ENCODE peak calls at places on chromosomes 3 and 15, in ten cellular contexts. U is fibroblast of the aortic adventitia; S is GM06990; F is activated naive CD8-positive, alpha-beta T cell treated with anti-CD3 and anti-CD28 coated beads, Interleukin-2, amount 50 U/mL, for 16 hours; C is HS-27A; P is stimulated activated naive CD4-positive, alpha-beta T cell; N is A549; X is left ventricle myocardium inferior; D is RWPE2; Q is non-pigmented ciliary epithelial cell. L is an unnamed sample.

GRCh38 chr3:172083995-172084409 is 44.6 kb downstream of the FNDC3B start:
- DNase-seq in U (no peak), S (no peak), F (no peak), C (no peak), P (no peak), N (no peak), X (no peak), D (no peak), Q (no peak), L (no peak)

GRCh38 chr3:37594873-37595783 is 266.6 kb upstream of the CTDSPL start:
- DNase-seq in U (no peak), S (no peak), F (no peak), C (no peak), P (no peak), N (no peak), X (no peak), D (no peak), Q (no peak), L (no peak)

GRCh38 chr3:98777801-98778220 is 14.7 kb downstream of the ST3GAL6 start:
- DNase-seq in U (peak; percentile 92), S (no peak), F (no peak), C (peak; percentile 48), P (no peak), N (no peak), X (no peak), D (no peak), Q (no peak), L (no peak)

GRCh38 chr3:144770813-144771400 is 799.3 kb downstream of the DIPK2A start:
- DNase-seq in U (peak; percentile 63), S (no peak), F (no peak), C (peak; percentile 15), P (no peak), N (no peak), X (no peak), D (no peak), Q (no peak), L (no peak)

GRCh38 chr15:78104566-78105500 is 12.5 kb downstream of the SH2D7 start:
- DNase-seq in U (no peak), S (no peak), F (no peak), C (no peak), P (no peak), N (no peak), X (no peak), D (peak; percentile 61), Q (no peak), L (no peak)

GRCh38 chr15:82648257-82649103 is 1.3 kb upstream of the CPEB1 start:
- DNase-seq in U (no peak), S (no peak), F (no peak), C (no peak), P (no peak), N (no peak), X (no peak), D (no peak), Q (no peak), L (no peak)

GRCh38 chr3:95172549-95172948 is 1109.7 kb downstream of the NSUN3 start:
- DNase-seq in U (no peak), S (no peak), F (no peak), C (no peak), P (no peak), N (no peak), X (no peak), D (no peak), Q (no peak), L (no peak)

GRCh38 chr15:37792351-37792750 is 142.1 kb upstream of the TMCO5A start:
- DNase-seq in U (no peak), S (no peak), F (no peak), C (no peak), P (no peak), N (no peak), X (no peak), D (no peak), Q (peak; percentile 46), L (no peak)

GRCh38 chr15:65982941-65983340 is 113.7 kb downstream of the RAB11A start:
- DNase-seq in U (no peak), S (no peak), F (no peak), C (no peak), P (no peak), N (no peak), X (no peak), D (no peak), Q (no peak), L (no peak)

GRCh38 chr3:105238367-105238766 is 128.3 kb upstream of the ALCAM start:
- DNase-seq in U (no peak), S (no peak), F (no peak), C (no peak), P (no peak), N (no peak), X (no peak), D (no peak), Q (no peak), L (no peak)

GRCh38 chr3:33187368-33187634 is 31.3 kb downstream of the SUSD5 start:
- DNase-seq in U (no peak), S (no peak), F (no peak), C (no peak), P (no peak), N (no peak), X (no peak), D (no peak), Q (no peak), L (no peak)

GRCh38 chr3:97673357-97673997 is 91.1 kb upstream of the ARL6 start:
- DNase-seq in U (no peak), S (no peak), F (no peak), C (no peak), P (no peak), N (no peak), X (no peak), D (no peak), Q (no peak), L (no peak)

GRCh38 chr3:71461749-71462483 is 121.6 kb downstream of the FOXP1 start:
- DNase-seq in U (no peak), S (no peak), F (no peak), C (no peak), P (no peak), N (no peak), X (no peak), D (no peak), Q (peak; percentile 19), L (no peak)

GRCh38 chr15:41936155-41936554 is 36.2 kb downstream of the EHD4 start:
- DNase-seq in U (no peak), S (no peak), F (no peak), C (no peak), P (no peak), N (no peak), X (no peak), D (no peak), Q (no peak), L (no peak)

GRCh38 chr15:91694829-91695205 is 158.7 kb upstream of the SLCO3A1 start:
- DNase-seq in U (peak; percentile 80), S (no peak), F (no peak), C (no peak), P (no peak), N (no peak), X (no peak), D (no peak), Q (no peak), L (no peak)

GRCh38 chr3:14379842-14380241 is 22.6 kb upstream of the SLC6A6 start:
- DNase-seq in U (no peak), S (no peak), F (no peak), C (no peak), P (no peak), N (no peak), X (no peak), D (no peak), Q (no peak), L (no peak)

GRCh38 chr15:98083203-98083910 is 122.9 kb downstream of the ARRDC4 start:
- DNase-seq in U (no peak), S (no peak), F (no peak), C (no peak), P (no peak), N (no peak), X (no peak), D (no peak), Q (no peak), L (no peak)

GRCh38 chr3:43423142-43423541 is 136.8 kb downstream of the SNRK start:
- DNase-seq in U (peak; percentile 56), S (no peak), F (no peak), C (no peak), P (no peak), N (no peak), X (peak; percentile 29), D (no peak), Q (no peak), L (no peak)

GRCh38 chr3:9810357-9810726 is 280 bp downstream of the TTLL3 start:
- DNase-seq in U (peak; percentile 19), S (no peak), F (no peak), C (no peak), P (no peak), N (no peak), X (no peak), D (no peak), Q (no peak), L (no peak)

GRCh38 chr3:52469001-52469400 is 13.6 kb downstream of the NISCH start:
- DNase-seq in U (no peak), S (no peak), F (no peak), C (no peak), P (no peak), N (no peak), X (no peak), D (no peak), Q (no peak), L (no peak)

GRCh38 chr3:179558742-179559364 is 3.9 kb upstream of the ACTL6A start:
- DNase-seq in U (peak; percentile 85), S (no peak), F (no peak), C (peak; percentile 29), P (peak; percentile 8), N (peak; percentile 36), X (peak; percentile 56), D (no peak), Q (no peak), L (peak; percentile 67)

GRCh38 chr3:44104668-44105321 is 136.9 kb upstream of the TOPAZ1 start:
- DNase-seq in U (peak; percentile 45), S (peak; percentile 46), F (peak; percentile 18), C (no peak), P (no peak), N (peak; percentile 80), X (no peak), D (peak; percentile 82), Q (peak; percentile 10), L (no peak)

GRCh38 chr3:94069242-94069813 is 6.5 kb downstream of the NSUN3 start:
- DNase-seq in U (peak; percentile 62), S (no peak), F (no peak), C (no peak), P (peak; percentile 36), N (peak; percentile 10), X (no peak), D (no peak), Q (no peak), L (no peak)